ENCODE peak calls at places on chromosome 16, in five cellular contexts. One of them, this sample, is unnamed.

GRCh38 chr16:27322858-27323780 is 9.3 kb downstream of the IL4R start:
- DNase-seq in heart left ventricle: no peak
- DNase-seq in PC-9: peak; percentile 98
- DNase-seq in WTC11: no peak
- DNase-seq in T-helper 2 cell treated with Interferon-gamma antibody and Interleukin-4, amounts not matched to agents 5 μg/mL and 100 μg/mL, for 36 hours: no peak
- DNase-seq in this sample: peak; percentile 88

GRCh38 chr16:82891918-82892317 is 265.1 kb downstream of the CDH13 start:
- DNase-seq in T-helper 2 cell treated with Interferon-gamma antibody and Interleukin-4, amounts not matched to agents 5 μg/mL and 100 μg/mL, for 36 hours: no peak
- DNase-seq in heart left ventricle: no peak
- DNase-seq in PC-9: no peak
- DNase-seq in WTC11: no peak
- DNase-seq in this sample: no peak

GRCh38 chr16:87625241-87625797 is 23.0 kb downstream of the JPH3 start:
- DNase-seq in PC-9: no peak
- DNase-seq in WTC11: no peak
- DNase-seq in heart left ventricle: no peak
- DNase-seq in T-helper 2 cell treated with Interferon-gamma antibody and Interleukin-4, amounts not matched to agents 5 μg/mL and 100 μg/mL, for 36 hours: no peak
- DNase-seq in this sample: no peak

GRCh38 chr16:51763072-51763658 is 612.1 kb upstream of the SALL1 start:
- DNase-seq in PC-9: no peak
- DNase-seq in WTC11: peak; percentile 46
- DNase-seq in heart left ventricle: no peak
- DNase-seq in T-helper 2 cell treated with Interferon-gamma antibody and Interleukin-4, amounts not matched to agents 5 μg/mL and 100 μg/mL, for 36 hours: no peak
- DNase-seq in this sample: no peak

GRCh38 chr16:77987772-77988171 is 34.6 kb upstream of the CLEC3A start:
- DNase-seq in PC-9: no peak
- DNase-seq in WTC11: no peak
- DNase-seq in heart left ventricle: no peak
- DNase-seq in T-helper 2 cell treated with Interferon-gamma antibody and Interleukin-4, amounts not matched to agents 5 μg/mL and 100 μg/mL, for 36 hours: no peak
- DNase-seq in this sample: no peak

GRCh38 chr16:66824006-66824405 is 6.8 kb downstream of the NAE1 start:
- DNase-seq in T-helper 2 cell treated with Interferon-gamma antibody and Interleukin-4, amounts not matched to agents 5 μg/mL and 100 μg/mL, for 36 hours: no peak
- DNase-seq in heart left ventricle: no peak
- DNase-seq in PC-9: no peak
- DNase-seq in WTC11: no peak
- DNase-seq in this sample: no peak

GRCh38 chr16:49619811-49620157 is 236.1 kb downstream of the ZNF423 start:
- DNase-seq in WTC11: no peak
- DNase-seq in PC-9: no peak
- DNase-seq in heart left ventricle: no peak
- DNase-seq in T-helper 2 cell treated with Interferon-gamma antibody and Interleukin-4, amounts not matched to agents 5 μg/mL and 100 μg/mL, for 36 hours: no peak
- DNase-seq in this sample: no peak

GRCh38 chr16:64365448-64365858 is 756.4 kb downstream of the CDH11 start:
- DNase-seq in heart left ventricle: no peak
- DNase-seq in WTC11: no peak
- DNase-seq in PC-9: no peak
- DNase-seq in T-helper 2 cell treated with Interferon-gamma antibody and Interleukin-4, amounts not matched to agents 5 μg/mL and 100 μg/mL, for 36 hours: no peak
- DNase-seq in this sample: no peak

GRCh38 chr16:17408296-17408695 is 62.5 kb downstream of the XYLT1 start:
- DNase-seq in WTC11: no peak
- DNase-seq in heart left ventricle: no peak
- DNase-seq in PC-9: no peak
- DNase-seq in T-helper 2 cell treated with Interferon-gamma antibody and Interleukin-4, amounts not matched to agents 5 μg/mL and 100 μg/mL, for 36 hours: no peak
- DNase-seq in this sample: no peak

This sample was measured in Calu3.